ENCODE peak calls at places on chromosomes 6 and 20, in four cellular contexts. T is endothelial cell, D is cardiac fibroblast, Y is prostate gland. K is an unnamed sample.

GRCh38 chr6:151254451-151255081 is 14.8 kb downstream of the AKAP12 start:
- DNase-seq in T (no peak), D (peak; percentile 84), Y (no peak), K (no peak)

GRCh38 chr6:43256670-43257664 is 13.7 kb downstream of the TTBK1 start:
- DNase-seq in T (no peak), D (no peak), Y (no peak), K (no peak)

GRCh38 chr20:23114018-23114417 is 27.9 kb upstream of the CD93 start:
- DNase-seq in T (no peak), D (no peak), Y (no peak), K (no peak)

GRCh38 chr6:14365393-14365792 is 247.8 kb downstream of the CD83 start:
- DNase-seq in T (no peak), D (peak; percentile 22), Y (no peak), K (no peak)

GRCh38 chr20:57772349-57772964 is 62.6 kb upstream of the PMEPA1 start:
- DNase-seq in T (no peak), D (peak; percentile 73), Y (no peak), K (no peak)

GRCh38 chr6:20652691-20653479 is 118.6 kb downstream of the CDKAL1 start:
- DNase-seq in T (no peak), D (peak; percentile 57), Y (no peak), K (no peak)

GRCh38 chr20:46600286-46600752 is 49.9 kb upstream of the OCSTAMP start:
- DNase-seq in T (no peak), D (no peak), Y (no peak), K (no peak)

GRCh38 chr20:37880726-37881591 is 22.0 kb upstream of the VSTM2L start:
- DNase-seq in T (peak; percentile 26), D (peak; percentile 10), Y (no peak), K (no peak)

GRCh38 chr20:3218307-3218988 is 9.2 kb downstream of the ITPA start:
- DNase-seq in T (peak; percentile 86), D (peak; percentile 37), Y (peak; percentile 25), K (peak; percentile 72)

GRCh38 chr20:33181482-33182093 is 13.6 kb downstream of the BPIFA2 start:
- DNase-seq in T (no peak), D (no peak), Y (no peak), K (no peak)

GRCh38 chr6:157228421-157229218 is 94.7 kb downstream of the TMEM242 start:
- DNase-seq in T (no peak), D (no peak), Y (no peak), K (no peak)

GRCh38 chr6:164807125-164807524 is 502.3 kb downstream of the C6orf118 start:
- DNase-seq in T (no peak), D (no peak), Y (no peak), K (no peak)

GRCh38 chr6:164291224-164291623 is 876.7 kb downstream of the QKI start:
- DNase-seq in T (no peak), D (no peak), Y (no peak), K (no peak)

GRCh38 chr20:32474009-32474716 is 111.0 kb downstream of the NOL4L start:
- DNase-seq in T (peak; percentile 3), D (no peak), Y (no peak), K (no peak)

GRCh38 chr20:46978871-46979536 is 84.4 kb downstream of the EYA2 start:
- DNase-seq in T (no peak), D (no peak), Y (no peak), K (no peak)

GRCh38 chr6:92132446-92132845 is 1286.9 kb downstream of the EPHA7 start:
- DNase-seq in T (no peak), D (no peak), Y (no peak), K (no peak)

GRCh38 chr6:132648356-132648755 is 10.6 kb downstream of the TAAR1 start:
- DNase-seq in T (no peak), D (peak; percentile 71), Y (no peak), K (no peak)

GRCh38 chr6:35184580-35185301 is 29.0 kb upstream of the SCUBE3 start:
- DNase-seq in T (no peak), D (no peak), Y (no peak), K (no peak)

GRCh38 chr6:161272600-161273355 is 1.1 kb downstream of the AGPAT4 start:
- DNase-seq in T (peak; percentile 58), D (peak; percentile 59), Y (no peak), K (no peak)

GRCh38 chr6:95352064-95352463 is 225.3 kb upstream of the MANEA start:
- DNase-seq in T (no peak), D (peak; percentile 21), Y (no peak), K (no peak)

GRCh38 chr20:64140421-64140820 is 23.8 kb upstream of the MYT1 start:
- DNase-seq in T (no peak), D (no peak), Y (no peak), K (no peak)

GRCh38 chr6:125867483-125867935 is 76.7 kb downstream of the NCOA7 start:
- DNase-seq in T (no peak), D (peak; percentile 85), Y (peak; percentile 72), K (no peak)

GRCh38 chr20:17966432-17967312 is 1.9 kb downstream of the SNX5 start:
- DNase-seq in T (no peak), D (peak; percentile 62), Y (no peak), K (no peak)

GRCh38 chr6:31945154-31945506 is 765 bp upstream of the CFB start:
- DNase-seq in T (no peak), D (no peak), Y (no peak), K (no peak)

GRCh38 chr6:151269318-151269995 is 29.7 kb downstream of the AKAP12 start:
- DNase-seq in T (no peak), D (peak; percentile 94), Y (no peak), K (no peak)

GRCh38 chr20:35592339-35592960 is 23.2 kb upstream of the SPAG4 start:
- DNase-seq in T (no peak), D (no peak), Y (no peak), K (no peak)

GRCh38 chr20:35583636-35584560 is 31.7 kb upstream of the SPAG4 start:
- DNase-seq in T (no peak), D (no peak), Y (no peak), K (no peak)

GRCh38 chr20:35582741-35583404 is 32.8 kb upstream of the SPAG4 start:
- DNase-seq in T (no peak), D (no peak), Y (no peak), K (no peak)

GRCh38 chr20:35588397-35588796 is 27.2 kb upstream of the SPAG4 start:
- DNase-seq in T (no peak), D (no peak), Y (no peak), K (no peak)
- TF ChIP-seq CTCF in T (no peak), D (no peak), Y (no peak), K (no peak)

DNA sequence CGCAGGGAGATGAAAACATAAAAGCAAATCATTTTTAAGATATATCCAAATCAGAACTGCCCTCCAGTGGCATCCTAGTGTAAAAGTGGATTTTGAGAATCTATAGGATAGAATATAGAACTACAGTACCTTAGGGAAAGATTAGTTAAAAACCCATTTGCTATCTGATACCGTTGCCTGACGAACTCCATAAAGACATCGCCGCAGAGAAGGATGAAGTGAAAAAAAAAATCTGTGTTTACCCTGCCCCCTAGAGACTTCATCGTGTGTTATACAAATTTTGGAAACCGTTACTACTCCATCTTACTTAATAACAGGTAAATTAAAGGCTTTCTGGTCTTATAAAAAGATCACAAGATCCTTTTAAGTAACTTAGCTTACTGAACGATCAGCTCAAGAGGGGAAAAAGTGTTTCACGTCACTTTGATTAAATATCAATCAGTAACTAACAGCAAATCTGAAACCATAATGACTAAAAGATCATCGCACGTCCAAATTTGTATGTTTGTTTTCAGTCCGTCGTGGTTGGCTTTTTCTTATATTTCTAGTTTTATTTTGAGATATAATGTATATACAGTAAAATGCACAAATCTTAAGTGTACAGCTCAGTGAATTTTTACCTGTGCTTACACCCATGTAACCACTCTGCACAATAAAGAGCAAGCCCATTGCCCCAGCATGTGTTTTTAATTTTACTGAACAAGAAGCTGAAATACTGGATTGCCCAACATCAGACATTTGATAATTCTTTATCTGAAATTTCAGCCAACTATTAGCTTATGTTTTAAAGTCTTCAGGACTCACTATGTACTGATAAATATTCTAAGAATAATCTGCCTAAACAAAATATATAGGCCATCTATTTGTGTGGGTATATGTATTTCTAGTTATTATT is 879 bp upstream of the MCM3 start:
- DNase-seq in T (no peak), D (peak; percentile 28), Y (no peak), K (no peak)
- TF ChIP-seq CTCF in T (no peak), D (no peak), Y (no peak), K (no peak)

GRCh38 chr6:170480045-170480714 is 72.9 kb downstream of the PSMB1 start:
- DNase-seq in T (no peak), D (peak; percentile 33), Y (no peak), K (no peak)
- TF ChIP-seq CTCF in T (no peak), D (peak; percentile 31), Y (no peak), K (no peak)

DNA sequence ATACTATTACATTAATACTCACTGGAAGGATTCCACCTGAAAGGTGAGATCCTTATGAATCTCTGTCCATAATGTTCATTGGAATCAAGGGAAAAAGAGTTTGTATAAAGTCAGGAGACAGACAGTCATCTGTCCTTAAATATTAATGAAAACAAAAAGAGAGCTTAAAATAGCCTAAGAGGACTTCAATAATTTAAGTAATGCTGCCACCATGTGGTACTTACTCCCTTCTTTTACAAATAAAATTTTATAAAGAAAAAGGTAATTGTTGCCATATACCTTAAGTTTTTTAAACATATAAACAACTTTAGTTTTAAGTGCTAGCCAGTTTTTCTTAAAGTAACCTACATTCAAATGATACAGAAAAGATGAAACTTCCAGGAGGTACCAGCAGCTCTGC is 5.1 kb downstream of the BLOC1S5 start:
- DNase-seq in T (no peak), D (peak; percentile 72), Y (no peak), K (no peak)
- TF ChIP-seq CTCF in T (no peak), D (peak; percentile 17), Y (no peak), K (peak; percentile 34)

DNA sequence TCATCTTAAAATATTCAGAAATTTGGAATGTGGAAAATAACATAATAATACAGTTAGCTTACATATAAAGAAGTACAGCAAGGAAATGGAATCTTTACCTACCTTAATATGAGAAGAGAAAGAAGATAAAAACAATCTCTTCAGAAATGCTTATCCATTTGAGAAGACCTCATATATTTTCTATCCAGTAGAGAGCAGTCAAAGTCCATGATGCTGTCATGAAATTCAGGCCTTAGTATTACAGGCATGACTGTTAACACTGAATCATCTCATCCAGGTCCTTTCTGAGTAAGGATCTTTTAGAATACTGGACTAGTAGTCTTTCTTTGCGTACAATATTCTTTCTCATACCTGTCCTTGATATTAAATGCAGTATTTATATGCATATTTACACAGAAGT is 713.4 kb downstream of the CD109 start:
- DNase-seq in T (no peak), D (peak; percentile 90), Y (no peak), K (no peak)
- TF ChIP-seq CTCF in T (no peak), D (peak; percentile 44), Y (no peak), K (peak; percentile 64)

GRCh38 chr6:170443151-170443662 is 109.9 kb downstream of the PSMB1 start:
- DNase-seq in T (no peak), D (no peak), Y (no peak), K (no peak)
- TF ChIP-seq CTCF in T (no peak), D (peak; percentile 10), Y (no peak), K (peak; percentile 49)

DNA sequence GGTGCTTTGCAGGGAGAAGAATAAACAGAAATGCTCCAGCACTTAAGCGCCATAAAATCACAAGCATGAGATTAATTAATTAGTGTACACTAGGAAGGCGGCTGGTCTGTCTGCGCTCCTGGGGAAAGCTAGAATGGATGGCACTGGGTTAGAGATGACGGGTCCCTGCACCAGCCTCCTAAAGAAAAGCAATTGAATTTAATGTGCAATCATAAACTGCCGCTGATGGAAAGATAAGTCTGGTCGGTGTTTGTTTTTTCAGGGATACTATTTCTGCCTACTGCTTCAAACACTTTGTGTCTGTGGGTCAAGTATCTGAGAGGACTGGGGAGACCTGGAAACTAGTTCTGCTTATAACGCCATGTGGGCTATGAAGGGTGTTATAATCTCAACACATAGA is 600.8 kb upstream of the CHD6 start:
- DNase-seq in T (no peak), D (no peak), Y (no peak), K (no peak)
- TF ChIP-seq CTCF in T (no peak), D (no peak), Y (no peak), K (no peak)